ENCODE peak calls at places on chromosomes 4 and X, in seven cellular contexts. One of them, this sample, is unnamed.

GRCh38 chrX:38275615-38276014 is 51.7 kb downstream of the RPGR start:
- DNase-seq in astrocyte of the cerebellum: peak
- DNase-seq in esophagus squamous epithelium: no peak
- DNase-seq in fibroblast of lung: peak
- DNase-seq in astrocyte of the spinal cord: peak
- DNase-seq in AG04450: peak
- DNase-seq in uterus: no peak
- DNase-seq in this sample: no peak

GRCh38 chrX:10190367-10190766 is 33.6 kb downstream of the CLCN4 start:
- DNase-seq in astrocyte of the cerebellum: peak
- DNase-seq in esophagus squamous epithelium: no peak
- DNase-seq in fibroblast of lung: peak
- DNase-seq in astrocyte of the spinal cord: peak
- DNase-seq in AG04450: peak
- DNase-seq in uterus: no peak
- DNase-seq in this sample: no peak

GRCh38 chrX:150361070-150361776 is 1.9 kb upstream of the MAMLD1 start:
- DNase-seq in astrocyte of the cerebellum: no peak
- DNase-seq in esophagus squamous epithelium: no peak
- DNase-seq in fibroblast of lung: peak
- DNase-seq in astrocyte of the spinal cord: no peak
- DNase-seq in AG04450: no peak
- DNase-seq in uterus: no peak
- DNase-seq in this sample: no peak

GRCh38 chrX:69070949-69071650 is 94.2 kb downstream of the PJA1 start:
- DNase-seq in astrocyte of the cerebellum: no peak
- DNase-seq in esophagus squamous epithelium: no peak
- DNase-seq in fibroblast of lung: no peak
- DNase-seq in astrocyte of the spinal cord: no peak
- DNase-seq in AG04450: no peak
- DNase-seq in uterus: peak
- DNase-seq in this sample: no peak

GRCh38 chr4:11720292-11720691 is 291.6 kb upstream of the HS3ST1 start:
- DNase-seq in astrocyte of the cerebellum: no peak
- DNase-seq in esophagus squamous epithelium: no peak
- DNase-seq in fibroblast of lung: peak
- DNase-seq in astrocyte of the spinal cord: peak
- DNase-seq in AG04450: no peak
- DNase-seq in uterus: no peak
- DNase-seq in this sample: no peak

GRCh38 chrX:25015486-25016360 is at the start of gene ARX:
- DNase-seq in astrocyte of the cerebellum: peak
- DNase-seq in esophagus squamous epithelium: no peak
- DNase-seq in fibroblast of lung: peak
- DNase-seq in astrocyte of the spinal cord: peak
- DNase-seq in AG04450: peak
- DNase-seq in uterus: no peak
- DNase-seq in this sample: no peak

GRCh38 chr4:141233673-141234072 is 13.0 kb downstream of the ZNF330 start:
- DNase-seq in astrocyte of the cerebellum: no peak
- DNase-seq in esophagus squamous epithelium: no peak
- DNase-seq in fibroblast of lung: no peak
- DNase-seq in astrocyte of the spinal cord: no peak
- DNase-seq in AG04450: no peak
- DNase-seq in uterus: no peak
- DNase-seq in this sample: no peak

GRCh38 chrX:17788439-17788838 is 51.1 kb downstream of the SCML1 start:
- DNase-seq in astrocyte of the cerebellum: peak
- DNase-seq in esophagus squamous epithelium: no peak
- DNase-seq in fibroblast of lung: peak
- DNase-seq in astrocyte of the spinal cord: peak
- DNase-seq in AG04450: no peak
- DNase-seq in uterus: peak
- DNase-seq in this sample: no peak

GRCh38 chrX:15336023-15336413 is 695 bp upstream of the PIGA start:
- DNase-seq in astrocyte of the cerebellum: peak
- DNase-seq in esophagus squamous epithelium: no peak
- DNase-seq in fibroblast of lung: peak
- DNase-seq in astrocyte of the spinal cord: peak
- DNase-seq in AG04450: peak
- DNase-seq in uterus: no peak
- DNase-seq in this sample: no peak

GRCh38 chr4:39913466-39913865 is 64.2 kb downstream of the PDS5A start:
- DNase-seq in astrocyte of the cerebellum: no peak
- DNase-seq in esophagus squamous epithelium: no peak
- DNase-seq in fibroblast of lung: peak
- DNase-seq in astrocyte of the spinal cord: no peak
- DNase-seq in AG04450: no peak
- DNase-seq in uterus: no peak
- DNase-seq in this sample: no peak
- H3K4me3 ChIP-seq in astrocyte of the cerebellum: no peak
- H3K4me3 ChIP-seq in esophagus squamous epithelium: no peak
- H3K4me3 ChIP-seq in fibroblast of lung: no peak
- H3K4me3 ChIP-seq in astrocyte of the spinal cord: no peak
- H3K4me3 ChIP-seq in AG04450: no peak
- H3K4me3 ChIP-seq in uterus: no peak
- H3K4me3 ChIP-seq in this sample: no peak

GRCh38 chr4:85829276-85830051 is 354.5 kb downstream of the ARHGAP24 start:
- DNase-seq in astrocyte of the cerebellum: no peak
- DNase-seq in esophagus squamous epithelium: no peak
- DNase-seq in fibroblast of lung: peak
- DNase-seq in astrocyte of the spinal cord: peak
- DNase-seq in AG04450: no peak
- DNase-seq in uterus: no peak
- DNase-seq in this sample: no peak

GRCh38 chr4:85831647-85832046 is 356.7 kb downstream of the ARHGAP24 start:
- DNase-seq in astrocyte of the cerebellum: no peak
- DNase-seq in esophagus squamous epithelium: no peak
- DNase-seq in fibroblast of lung: no peak
- DNase-seq in astrocyte of the spinal cord: no peak
- DNase-seq in AG04450: no peak
- DNase-seq in uterus: no peak
- DNase-seq in this sample: no peak

GRCh38 chr4:85825937-85826678 is 351.2 kb downstream of the ARHGAP24 start:
- DNase-seq in astrocyte of the cerebellum: peak
- DNase-seq in esophagus squamous epithelium: no peak
- DNase-seq in fibroblast of lung: peak
- DNase-seq in astrocyte of the spinal cord: peak
- DNase-seq in AG04450: peak
- DNase-seq in uterus: no peak
- DNase-seq in this sample: no peak

GRCh38 chr4:85824166-85824945 is 349.4 kb downstream of the ARHGAP24 start:
- DNase-seq in astrocyte of the cerebellum: no peak
- DNase-seq in esophagus squamous epithelium: no peak
- DNase-seq in fibroblast of lung: no peak
- DNase-seq in astrocyte of the spinal cord: peak
- DNase-seq in AG04450: no peak
- DNase-seq in uterus: no peak
- DNase-seq in this sample: no peak

GRCh38 chr4:85828295-85828910 is 353.5 kb downstream of the ARHGAP24 start:
- DNase-seq in astrocyte of the cerebellum: no peak
- DNase-seq in esophagus squamous epithelium: no peak
- DNase-seq in fibroblast of lung: no peak
- DNase-seq in astrocyte of the spinal cord: peak
- DNase-seq in AG04450: no peak
- DNase-seq in uterus: no peak
- DNase-seq in this sample: no peak
- H3K4me3 ChIP-seq in astrocyte of the cerebellum: peak
- H3K4me3 ChIP-seq in esophagus squamous epithelium: no peak
- H3K4me3 ChIP-seq in fibroblast of lung: peak
- H3K4me3 ChIP-seq in astrocyte of the spinal cord: peak
- H3K4me3 ChIP-seq in AG04450: no peak
- H3K4me3 ChIP-seq in uterus: no peak
- H3K4me3 ChIP-seq in this sample: no peak

GRCh38 chr4:94827481-94828110 is 69.8 kb downstream of the BMPR1B start:
- DNase-seq in astrocyte of the cerebellum: peak
- DNase-seq in esophagus squamous epithelium: no peak
- DNase-seq in fibroblast of lung: peak
- DNase-seq in astrocyte of the spinal cord: peak
- DNase-seq in AG04450: peak
- DNase-seq in uterus: no peak
- DNase-seq in this sample: no peak
- H3K4me3 ChIP-seq in astrocyte of the cerebellum: no peak
- H3K4me3 ChIP-seq in esophagus squamous epithelium: no peak
- H3K4me3 ChIP-seq in fibroblast of lung: no peak
- H3K4me3 ChIP-seq in astrocyte of the spinal cord: no peak
- H3K4me3 ChIP-seq in AG04450: no peak
- H3K4me3 ChIP-seq in uterus: no peak
- H3K4me3 ChIP-seq in this sample: no peak

DNA sequence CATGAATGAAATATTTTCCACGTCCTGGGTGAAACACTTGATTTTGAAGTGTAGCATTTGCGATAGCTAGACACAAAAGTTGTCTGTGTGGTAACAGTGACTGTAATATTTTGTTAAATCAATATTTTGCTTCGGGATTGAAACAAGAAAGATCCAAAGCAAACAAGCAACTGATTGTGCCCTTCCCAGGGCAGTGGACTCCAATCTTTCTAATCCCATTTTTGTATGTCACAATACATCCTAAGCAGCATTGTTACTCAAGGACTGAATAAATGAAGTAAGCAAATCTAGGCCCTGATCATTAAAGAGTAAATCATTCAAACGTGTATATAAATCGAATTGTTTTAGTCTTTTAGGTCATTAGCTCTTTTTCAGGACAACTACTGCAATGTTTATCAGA is 2.8 kb downstream of the ITM2A start:
- DNase-seq in astrocyte of the cerebellum: no peak
- DNase-seq in esophagus squamous epithelium: no peak
- DNase-seq in fibroblast of lung: no peak
- DNase-seq in astrocyte of the spinal cord: no peak
- DNase-seq in AG04450: no peak
- DNase-seq in uterus: no peak
- DNase-seq in this sample: no peak
- H3K4me3 ChIP-seq in astrocyte of the cerebellum: no peak
- H3K4me3 ChIP-seq in esophagus squamous epithelium: no peak
- H3K4me3 ChIP-seq in fibroblast of lung: no peak
- H3K4me3 ChIP-seq in astrocyte of the spinal cord: no peak
- H3K4me3 ChIP-seq in AG04450: no peak
- H3K4me3 ChIP-seq in uterus: no peak
- H3K4me3 ChIP-seq in this sample: no peak

GRCh38 chrX:115679460-115679859 is 118.5 kb downstream of the PLS3 start:
- DNase-seq in astrocyte of the cerebellum: peak
- DNase-seq in esophagus squamous epithelium: no peak
- DNase-seq in fibroblast of lung: peak
- DNase-seq in astrocyte of the spinal cord: peak
- DNase-seq in AG04450: no peak
- DNase-seq in uterus: no peak
- DNase-seq in this sample: no peak
- H3K4me3 ChIP-seq in astrocyte of the cerebellum: no peak
- H3K4me3 ChIP-seq in esophagus squamous epithelium: no peak
- H3K4me3 ChIP-seq in fibroblast of lung: no peak
- H3K4me3 ChIP-seq in astrocyte of the spinal cord: no peak
- H3K4me3 ChIP-seq in AG04450: no peak
- H3K4me3 ChIP-seq in uterus: no peak
- H3K4me3 ChIP-seq in this sample: no peak

DNA sequence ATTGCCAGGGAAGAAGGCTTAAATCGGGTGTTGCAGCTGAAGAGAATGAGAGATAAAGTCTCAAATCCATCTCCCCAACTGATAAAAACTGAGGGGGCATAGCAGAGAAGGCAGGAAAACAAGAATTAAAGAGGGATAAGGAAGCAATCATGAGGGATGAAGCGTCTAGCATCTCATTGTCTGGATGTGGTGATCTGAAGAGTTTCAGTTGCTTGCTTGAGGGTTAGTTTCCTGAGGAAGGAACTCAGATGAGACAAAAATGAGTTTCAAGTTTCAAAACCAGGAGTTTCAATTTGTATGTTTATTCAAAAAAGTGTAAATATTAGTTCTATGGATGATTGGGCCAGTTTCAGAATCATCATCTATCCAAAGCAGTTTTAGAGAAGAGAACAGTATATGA is 496.9 kb downstream of the RAB28 start:
- DNase-seq in astrocyte of the cerebellum: no peak
- DNase-seq in esophagus squamous epithelium: no peak
- DNase-seq in fibroblast of lung: no peak
- DNase-seq in astrocyte of the spinal cord: no peak
- DNase-seq in AG04450: no peak
- DNase-seq in uterus: no peak
- DNase-seq in this sample: no peak
- H3K4me3 ChIP-seq in astrocyte of the cerebellum: no peak
- H3K4me3 ChIP-seq in esophagus squamous epithelium: no peak
- H3K4me3 ChIP-seq in fibroblast of lung: no peak
- H3K4me3 ChIP-seq in astrocyte of the spinal cord: no peak
- H3K4me3 ChIP-seq in AG04450: no peak
- H3K4me3 ChIP-seq in uterus: no peak
- H3K4me3 ChIP-seq in this sample: no peak